ENCODE peak calls at places on chromosomes 2 and 18, in eight cellular contexts. Q is psoas muscle; E is AG10803; O is CD8-positive, alpha-beta memory T cell; U is right atrium auricular region; W is OCI-LY7; H is LNCaP clone FGC; M is astrocyte of the spinal cord. I is an unnamed sample.

GRCh38 chr2:10361220-10361588 is 58.5 kb downstream of the HPCAL1 start:
- DNase-seq in Q (no peak), E (peak; percentile 8), O (no peak), U (no peak), W (no peak), H (no peak), M (no peak), I (peak; percentile 84)

GRCh38 chr2:218221015-218221414 is 4.0 kb downstream of the ARPC2 start:
- DNase-seq in Q (no peak), E (no peak), O (no peak), U (no peak), W (no peak), H (no peak), M (no peak), I (no peak)

GRCh38 chr2:139296672-139297209 is 516.6 kb upstream of the NXPH2 start:
- DNase-seq in Q (no peak), E (no peak), O (no peak), U (no peak), W (no peak), H (no peak), M (no peak), I (peak; percentile 17)

GRCh38 chr2:126761256-126761980 is 105.5 kb downstream of the GYPC start:
- DNase-seq in Q (no peak), E (no peak), O (no peak), U (peak; percentile 53), W (no peak), H (no peak), M (no peak), I (no peak)

GRCh38 chr2:60489269-60489668 is 64.2 kb downstream of the BCL11A start:
- DNase-seq in Q (no peak), E (no peak), O (no peak), U (no peak), W (no peak), H (no peak), M (no peak), I (no peak)

GRCh38 chr18:62717059-62717849 is 1.9 kb downstream of the PHLPP1 start:
- DNase-seq in Q (no peak), E (peak; percentile 64), O (no peak), U (no peak), W (peak; percentile 39), H (peak; percentile 26), M (peak; percentile 50), I (peak; percentile 90)

GRCh38 chr2:195580156-195580555 is 76.9 kb upstream of the SLC39A10 start:
- DNase-seq in Q (no peak), E (no peak), O (no peak), U (no peak), W (peak; percentile 84), H (no peak), M (no peak), I (no peak)

GRCh38 chr2:32249731-32250236 is 14.9 kb downstream of the NLRC4 start:
- DNase-seq in Q (no peak), E (peak; percentile 21), O (no peak), U (no peak), W (no peak), H (no peak), M (no peak), I (no peak)

GRCh38 chr2:168432565-168433186 is 23.4 kb upstream of the CERS6 start:
- DNase-seq in Q (no peak), E (no peak), O (no peak), U (no peak), W (no peak), H (no peak), M (no peak), I (no peak)

GRCh38 chr2:236102971-236103370 is 65.2 kb downstream of the GBX2 start:
- DNase-seq in Q (no peak), E (no peak), O (no peak), U (no peak), W (no peak), H (no peak), M (no peak), I (no peak)

DNA sequence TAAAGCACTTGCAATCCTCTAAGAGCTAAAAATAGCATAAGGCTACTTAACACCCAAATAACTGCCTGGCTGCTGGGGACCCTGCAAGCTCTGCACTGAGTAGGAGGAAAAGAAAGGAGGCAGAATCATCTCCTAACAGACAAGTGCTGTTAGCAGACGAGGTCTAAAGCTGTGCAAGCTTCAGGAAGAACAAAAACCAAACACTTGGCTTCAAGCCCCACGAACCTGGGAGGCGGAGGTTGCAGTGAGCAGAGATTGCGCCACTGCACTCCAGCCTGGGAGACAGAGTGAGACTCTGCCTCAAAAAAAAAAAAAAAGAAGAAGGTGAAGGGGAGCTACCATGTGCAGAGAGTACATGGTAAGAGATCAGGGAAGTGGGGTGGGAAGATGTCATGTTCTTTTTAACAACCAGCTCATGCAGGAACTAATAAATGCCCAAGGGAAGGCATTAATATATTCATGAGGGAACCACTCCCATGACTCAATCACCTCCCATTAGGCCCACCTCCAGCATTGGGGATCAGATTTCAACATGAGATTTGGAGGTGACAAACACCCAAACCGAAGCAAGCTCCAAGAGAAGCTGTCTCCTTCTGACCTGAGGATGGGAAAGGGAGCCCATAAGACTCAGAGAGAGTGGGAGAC is 28.8 kb upstream of the INO80C start:
- DNase-seq in Q (no peak), E (no peak), O (no peak), U (no peak), W (no peak), H (peak; percentile 22), M (peak; percentile 39), I (no peak)
- H3K4me3 ChIP-seq in Q (peak overlapping the region; percentile 52), E (no peak overlapping the region), O (no peak overlapping the region), U (peak overlapping the region; percentile 5), W (no peak overlapping the region), H (no peak overlapping the region), M (no peak overlapping the region), I (peak overlapping the region; percentile 15)

GRCh38 chr2:239288237-239288636 is 112.6 kb downstream of the HDAC4 start:
- DNase-seq in Q (no peak), E (no peak), O (no peak), U (no peak), W (no peak), H (no peak), M (no peak), I (no peak)
- H3K4me3 ChIP-seq in Q (peak overlapping the region; percentile 23), E (no peak overlapping the region), O (no peak overlapping the region), U (no peak overlapping the region), W (no peak overlapping the region), H (no peak overlapping the region), M (no peak overlapping the region), I (no peak overlapping the region)

GRCh38 chr2:121625953-121626352 is 23.3 kb downstream of the CLASP1 start:
- DNase-seq in Q (no peak), E (no peak), O (no peak), U (no peak), W (no peak), H (no peak), M (no peak), I (no peak)

GRCh38 chr2:121627525-121628050 is 21.7 kb downstream of the CLASP1 start:
- DNase-seq in Q (no peak), E (no peak), O (no peak), U (no peak), W (no peak), H (no peak), M (no peak), I (no peak)

GRCh38 chr2:121626777-121627524 is 22.3 kb downstream of the CLASP1 start:
- DNase-seq in Q (peak; percentile 68), E (peak; percentile 16), O (no peak), U (peak; percentile 66), W (no peak), H (peak; percentile 86), M (peak; percentile 79), I (no peak)
- H3K4me3 ChIP-seq in Q (no peak overlapping the region), E (no peak overlapping the region), O (no peak overlapping the region), U (no peak overlapping the region), W (no peak overlapping the region), H (peak overlapping the region; percentile 27), M (no peak overlapping the region), I (no peak overlapping the region)

GRCh38 chr2:208252766-208253492 is 1.9 kb downstream of the IDH1 start:
- DNase-seq in Q (no peak), E (no peak), O (no peak), U (no peak), W (no peak), H (no peak), M (no peak), I (no peak)
- H3K4me3 ChIP-seq in Q (peak overlapping the region; percentile 81), E (no peak overlapping the region), O (peak overlapping the region; percentile 88), U (no peak overlapping the region), W (peak overlapping the region; percentile 77), H (peak overlapping the region; percentile 94), M (no peak overlapping the region), I (no peak overlapping the region)

GRCh38 chr2:69798466-69798908 is 31.0 kb upstream of the GMCL1 start:
- DNase-seq in Q (no peak), E (peak; percentile 51), O (no peak), U (peak; percentile 79), W (no peak), H (no peak), M (peak; percentile 65), I (peak; percentile 27)
- H3K4me3 ChIP-seq in Q (peak overlapping the region; percentile 32), E (peak overlapping the region; percentile 60), O (no peak overlapping the region), U (peak overlapping the region; percentile 22), W (peak overlapping the region; percentile 45), H (no peak overlapping the region), M (peak overlapping the region; percentile 33), I (peak overlapping the region; percentile 66)

GRCh38 chr18:59268127-59268721 is 5.0 kb downstream of the RAX start:
- DNase-seq in Q (no peak), E (no peak), O (no peak), U (no peak), W (no peak), H (no peak), M (no peak), I (peak; percentile 80)
- H3K4me3 ChIP-seq in Q (no peak overlapping the region), E (no peak overlapping the region), O (no peak overlapping the region), U (no peak overlapping the region), W (no peak overlapping the region), H (no peak overlapping the region), M (no peak overlapping the region), I (no peak overlapping the region)

GRCh38 chr2:65424391-65424790 is 8.0 kb downstream of the SPRED2 start:
- DNase-seq in Q (no peak), E (no peak), O (no peak), U (no peak), W (no peak), H (no peak), M (no peak), I (no peak)

GRCh38 chr2:65429799-65430514 is 2.4 kb downstream of the SPRED2 start:
- DNase-seq in Q (no peak), E (peak; percentile 9), O (no peak), U (no peak), W (no peak), H (no peak), M (no peak), I (no peak)

GRCh38 chr2:65430515-65431416 is 1.6 kb downstream of the SPRED2 start:
- DNase-seq in Q (peak; percentile 76), E (peak; percentile 54), O (peak; percentile 35), U (peak; percentile 63), W (peak; percentile 89), H (no peak), M (peak; percentile 50), I (peak; percentile 81)

GRCh38 chr2:65425276-65425675 is 7.1 kb downstream of the SPRED2 start:
- DNase-seq in Q (no peak), E (no peak), O (no peak), U (no peak), W (no peak), H (no peak), M (no peak), I (no peak)

DNA sequence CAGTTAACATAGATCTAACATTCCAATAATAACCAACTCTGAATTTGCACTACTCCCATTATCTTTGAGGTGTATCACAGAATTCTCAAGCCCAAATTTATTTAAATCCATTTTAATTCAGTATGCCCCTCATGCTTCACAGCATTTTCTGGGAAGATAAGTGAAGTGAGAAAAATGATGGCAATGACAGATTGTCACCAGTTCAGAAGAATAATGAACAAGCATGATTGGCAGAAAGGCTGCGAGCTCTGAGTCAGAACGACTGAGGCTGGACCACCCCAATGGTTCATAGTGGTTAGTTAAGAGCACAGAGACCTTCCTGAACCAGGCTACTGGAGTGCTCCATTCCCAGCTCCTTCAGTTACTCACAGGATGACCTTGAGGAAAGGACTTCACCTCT is 4.9 kb downstream of the SPRED2 start:
- DNase-seq in Q (no peak), E (no peak), O (no peak), U (no peak), W (no peak), H (no peak), M (no peak), I (no peak)
- H3K4me3 ChIP-seq in Q (no peak overlapping the region), E (no peak overlapping the region), O (no peak overlapping the region), U (no peak overlapping the region), W (no peak overlapping the region), H (no peak overlapping the region), M (no peak overlapping the region), I (no peak overlapping the region)